ENCODE peak calls at places on chromosomes 2 and 18, in eight cellular contexts. I is gastrocnemius medialis, C is PC-9, T is fibroblast of lung, O is A549, K is lower lobe of right lung, L is thyroid gland, R is neural progenitor cell. V is an unnamed sample.

GRCh38 chr2:76870581-76870980 is 651.6 kb downstream of the LRRTM4 start:
- DNase-seq in I (no peak), C (no peak), T (peak), O (no peak), K (no peak), L (no peak), R (no peak), V (no peak)

GRCh38 chr2:74020717-74021406 is 36.2 kb downstream of the TET3 start:
- DNase-seq in I (no peak), C (no peak), T (no peak), O (no peak), K (peak), L (no peak), R (no peak), V (no peak)

GRCh38 chr18:67151366-67151765 is 365.2 kb downstream of the DSEL start:
- DNase-seq in I (no peak), C (no peak), T (no peak), O (no peak), K (no peak), L (no peak), R (peak), V (no peak)

GRCh38 chr18:54531402-54532065 is 59.5 kb upstream of the DYNAP start:
- DNase-seq in I (no peak), C (no peak), T (no peak), O (no peak), K (no peak), L (no peak), R (no peak), V (no peak)

GRCh38 chr2:191582355-191582754 is 95.6 kb upstream of the NABP1 start:
- DNase-seq in I (no peak), C (peak), T (peak), O (peak), K (no peak), L (no peak), R (no peak), V (no peak)

GRCh38 chr2:45812039-45812500 is 160.6 kb downstream of the PRKCE start:
- DNase-seq in I (peak), C (peak), T (peak), O (no peak), K (no peak), L (no peak), R (no peak), V (no peak)

GRCh38 chr2:172090044-172090946 is 5.0 kb downstream of the DLX1 start:
- DNase-seq in I (no peak), C (no peak), T (no peak), O (no peak), K (peak), L (no peak), R (peak), V (no peak)

GRCh38 chr18:24609249-24609648 is 148.8 kb downstream of the HRH4 start:
- DNase-seq in I (no peak), C (no peak), T (no peak), O (no peak), K (no peak), L (no peak), R (no peak), V (no peak)

GRCh38 chr2:84676295-84676694 is 160.0 kb downstream of the DNAH6 start:
- DNase-seq in I (no peak), C (no peak), T (peak), O (no peak), K (no peak), L (no peak), R (no peak), V (no peak)

GRCh38 chr2:210502997-210503621 is 26.6 kb upstream of the LANCL1 start:
- DNase-seq in I (no peak), C (peak), T (peak), O (peak), K (no peak), L (peak), R (peak), V (peak)

GRCh38 chr2:160836755-160837154 is 323.5 kb upstream of the TANK start:
- DNase-seq in I (no peak), C (peak), T (peak), O (peak), K (no peak), L (no peak), R (no peak), V (no peak)

GRCh38 chr18:79583426-79583825 is 96.2 kb upstream of the CTDP1 start:
- DNase-seq in I (no peak), C (no peak), T (no peak), O (no peak), K (peak), L (peak), R (no peak), V (peak)

GRCh38 chr2:161988589-161988988 is 85.4 kb downstream of the DPP4 start:
- DNase-seq in I (no peak), C (no peak), T (no peak), O (no peak), K (no peak), L (no peak), R (peak), V (no peak)

GRCh38 chr2:17334300-17334699 is 183.9 kb downstream of the RAD51AP2 start:
- DNase-seq in I (no peak), C (no peak), T (no peak), O (no peak), K (no peak), L (no peak), R (no peak), V (no peak)

GRCh38 chr2:224025874-224026273 is 13.2 kb downstream of the SERPINE2 start:
- DNase-seq in I (no peak), C (no peak), T (no peak), O (no peak), K (no peak), L (no peak), R (no peak), V (no peak)

GRCh38 chr2:180222642-180223041 is 215.5 kb upstream of the CWC22 start:
- DNase-seq in I (no peak), C (no peak), T (peak), O (no peak), K (no peak), L (peak), R (no peak), V (no peak)

GRCh38 chr2:210224660-210225460 is at the start of gene ACADL:
- DNase-seq in I (peak), C (peak), T (peak), O (peak), K (peak), L (peak), R (peak), V (peak)

GRCh38 chr2:118495278-118495677 is 352.2 kb downstream of the EN1 start:
- DNase-seq in I (no peak), C (no peak), T (no peak), O (no peak), K (no peak), L (no peak), R (no peak), V (no peak)

GRCh38 chr2:39020383-39020782 is 100.5 kb downstream of the SOS1 start:
- DNase-seq in I (no peak), C (no peak), T (no peak), O (no peak), K (no peak), L (no peak), R (no peak), V (no peak)

GRCh38 chr2:9753276-9753600 is 90.0 kb upstream of the TAF1B start:
- DNase-seq in I (no peak), C (peak), T (peak), O (peak), K (no peak), L (no peak), R (peak), V (no peak)

GRCh38 chr2:54899576-54900200 is 150.6 kb downstream of the RTN4 start:
- DNase-seq in I (no peak), C (no peak), T (peak), O (peak), K (no peak), L (peak), R (peak), V (no peak)

GRCh38 chr2:201909961-201910361 is 103.6 kb downstream of the CDK15 start:
- DNase-seq in I (no peak), C (no peak), T (peak), O (no peak), K (no peak), L (no peak), R (no peak), V (no peak)

GRCh38 chr2:237236188-237236587 is 150.5 kb downstream of the COPS8 start:
- DNase-seq in I (no peak), C (no peak), T (peak), O (no peak), K (no peak), L (no peak), R (no peak), V (no peak)

GRCh38 chr2:233029321-233029720 is 3.2 kb upstream of the NEU2 start:
- DNase-seq in I (no peak), C (no peak), T (no peak), O (no peak), K (no peak), L (no peak), R (no peak), V (no peak)

DNA sequence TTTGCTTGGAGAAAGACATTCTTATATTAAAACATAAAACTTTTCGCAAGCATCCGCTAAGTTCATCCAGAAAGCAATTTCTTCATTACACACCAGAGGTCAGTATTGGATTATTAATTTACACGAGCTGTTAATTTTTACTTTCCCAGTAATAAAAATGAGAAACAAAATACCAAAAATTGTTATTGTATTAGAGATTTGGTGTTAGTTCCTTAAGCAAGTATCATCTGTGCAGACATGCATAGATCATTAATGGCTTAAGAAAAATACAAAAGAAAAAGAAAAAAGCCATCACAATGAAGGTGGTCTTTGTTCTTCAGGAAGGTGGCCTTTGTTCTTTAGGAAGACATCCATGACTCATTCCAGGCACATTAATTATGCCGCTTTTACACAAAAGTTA is 53.6 kb upstream of the HNMT start:
- DNase-seq in I (no peak), C (no peak), T (peak), O (peak), K (no peak), L (no peak), R (peak), V (no peak)
- TF ChIP-seq CTCF in I (no peak), C (peak), T (peak), O (peak), K (peak), L (peak), R (peak), V (peak)

GRCh38 chr2:15827001-15827400 is 113.3 kb upstream of the MYCN start:
- DNase-seq in I (no peak), C (no peak), T (no peak), O (no peak), K (no peak), L (no peak), R (no peak), V (no peak)
- H3K4me3 ChIP-seq in I (no peak), C (no peak), T (no peak), O (no peak), K (no peak), L (no peak), R (no peak), V (no peak)

GRCh38 chr18:63255435-63255834 is 64.1 kb downstream of the BCL2 start:
- DNase-seq in I (no peak), C (no peak), T (no peak), O (no peak), K (no peak), L (no peak), R (no peak), V (no peak)

GRCh38 chr18:63253018-63253417 is 66.6 kb downstream of the BCL2 start:
- DNase-seq in I (no peak), C (no peak), T (no peak), O (no peak), K (no peak), L (no peak), R (no peak), V (no peak)

GRCh38 chr18:63257453-63257852 is 62.1 kb downstream of the BCL2 start:
- DNase-seq in I (no peak), C (no peak), T (no peak), O (no peak), K (no peak), L (no peak), R (no peak), V (no peak)

GRCh38 chr18:63254716-63255399 is 64.7 kb downstream of the BCL2 start:
- DNase-seq in I (no peak), C (no peak), T (no peak), O (no peak), K (no peak), L (no peak), R (no peak), V (no peak)

DNA sequence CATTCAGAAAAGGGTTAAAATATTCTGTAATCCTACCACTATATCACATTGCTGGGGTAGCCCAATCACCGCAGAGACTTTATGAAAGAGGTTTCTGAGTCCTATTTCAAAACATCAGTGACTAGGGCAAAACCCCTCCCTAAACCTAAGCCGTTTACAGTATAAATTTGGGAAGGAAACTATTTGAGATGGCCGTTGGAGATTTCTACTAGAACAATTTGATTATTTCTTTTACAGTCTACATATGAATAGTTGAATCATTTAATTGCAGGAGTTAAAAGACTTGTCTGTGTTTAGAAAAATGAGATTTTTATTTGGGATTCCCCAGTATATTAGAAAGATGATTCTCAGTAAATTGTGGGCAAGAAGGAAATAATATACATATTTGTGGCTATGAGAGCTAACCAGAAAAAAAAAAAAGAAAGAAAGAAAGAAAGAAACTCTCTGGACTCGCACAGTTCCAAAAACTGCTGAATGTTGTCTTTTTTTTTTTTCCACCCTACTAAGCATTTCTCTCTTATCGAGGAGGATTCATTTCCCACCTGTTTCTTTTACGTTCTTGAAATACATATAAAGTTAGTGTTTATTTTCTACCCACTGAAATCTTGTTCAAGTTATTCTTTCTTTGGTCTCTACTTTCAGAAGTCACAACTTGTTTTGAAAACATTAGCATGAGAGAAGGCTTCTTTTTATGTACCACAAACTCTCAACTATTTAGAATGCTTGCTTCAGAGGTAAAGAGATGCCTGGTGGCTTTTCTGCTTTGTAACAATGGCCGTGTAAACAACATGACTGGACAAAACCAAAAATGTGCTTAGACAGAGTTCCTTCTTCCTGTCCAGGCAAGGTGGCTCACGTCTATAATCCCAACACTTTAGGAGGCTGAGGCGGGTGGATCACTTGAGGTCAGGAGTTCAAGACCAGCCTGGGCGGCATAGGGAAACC is 65.9 kb downstream of the BCL2 start:
- DNase-seq in I (no peak), C (no peak), T (peak), O (no peak), K (no peak), L (no peak), R (no peak), V (no peak)
- H3K27ac ChIP-seq in I (peak), C (no peak), T (peak), O (no peak), K (peak), L (no peak), R (no peak), V (no peak)

GRCh38 chr18:47399475-47399874 is 148.0 kb upstream of the SKOR2 start:
- DNase-seq in I (no peak), C (no peak), T (no peak), O (no peak), K (no peak), L (no peak), R (no peak), V (no peak)

GRCh38 chr18:47397671-47398319 is 146.3 kb upstream of the SKOR2 start:
- DNase-seq in I (no peak), C (no peak), T (no peak), O (peak), K (no peak), L (no peak), R (peak), V (no peak)
- TF ChIP-seq CTCF in I (no peak), C (peak), T (no peak), O (peak), K (no peak), L (peak), R (peak), V (peak)

DNA sequence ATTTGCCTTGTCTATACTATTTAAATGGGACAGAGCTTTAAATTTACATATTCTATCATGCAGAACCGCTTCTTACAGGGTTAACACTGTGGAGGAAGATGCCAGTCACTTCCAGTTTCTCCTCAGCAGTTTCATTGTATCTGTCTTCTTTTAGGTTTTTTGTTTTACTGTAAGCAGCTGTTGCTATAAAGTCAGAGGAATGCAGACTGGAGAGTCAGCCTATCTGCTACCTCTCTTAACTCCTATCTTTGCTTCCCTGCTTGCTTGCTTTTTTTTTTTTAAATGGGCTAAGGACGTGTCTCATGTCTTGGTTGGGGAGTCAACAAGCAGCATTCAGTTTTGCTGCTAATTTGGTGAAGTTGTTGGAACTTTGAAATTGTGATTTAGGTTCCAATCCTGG is 8.9 kb downstream of the EPC2 start:
- DNase-seq in I (no peak), C (no peak), T (no peak), O (no peak), K (no peak), L (no peak), R (no peak), V (no peak)
- H3K4me3 ChIP-seq in I (no peak), C (no peak), T (no peak), O (no peak), K (no peak), L (no peak), R (no peak), V (no peak)

DNA sequence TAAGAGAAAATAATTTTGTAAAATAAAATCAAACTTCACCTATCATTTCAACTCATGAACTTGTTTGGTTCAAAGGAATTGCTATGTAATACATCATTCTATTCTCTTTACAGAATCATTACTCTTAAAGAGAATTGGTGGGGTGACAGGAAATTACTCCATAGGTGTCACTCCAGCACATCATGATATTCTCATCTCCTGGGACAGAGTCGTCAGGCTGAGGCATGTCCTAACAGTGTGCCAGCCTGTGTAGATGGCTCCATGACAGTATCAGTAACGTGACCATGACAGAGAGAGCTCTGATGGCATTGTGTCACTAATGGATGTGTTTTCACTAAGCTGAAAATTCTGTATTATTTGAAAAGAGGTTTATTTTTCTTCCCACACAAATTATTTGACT is 13.9 kb downstream of the SPATS2L start:
- DNase-seq in I (peak), C (no peak), T (no peak), O (no peak), K (no peak), L (no peak), R (no peak), V (no peak)
- H3K27ac ChIP-seq in I (peak), C (peak), T (no peak), O (peak), K (peak), L (no peak), R (no peak), V (no peak)

GRCh38 chr2:155250800-155251199 is 552.3 kb downstream of the KCNJ3 start:
- DNase-seq in I (no peak), C (peak), T (no peak), O (peak), K (no peak), L (no peak), R (peak), V (no peak)
- TF ChIP-seq CTCF in I (no peak), C (peak), T (no peak), O (peak), K (peak), L (peak), R (peak), V (peak)

V was measured in right lobe of liver.